ENCODE peak calls at places on chromosomes 2 and 18, in six cellular contexts. N is mesendoderm, L is IMR-90, T is HCT116, D is heart right ventricle, X is aorta. Z is an unnamed sample. For H3K36me3 and H3K4me1, the result is how much of the 10 kb centered on the place peaks cover.

GRCh38 chr2:149552830-149553229 is 34.7 kb downstream of the MMADHC start:
- DNase-seq in L (no peak), D (no peak), T (no peak), X (no peak), N (no peak), Z (no peak)

GRCh38 chr2:229641676-229642075 is 72.7 kb downstream of the DNER start:
- DNase-seq in L (no peak), D (no peak), T (no peak), N (peak), X (no peak), Z (no peak)

GRCh38 chr2:226913641-226914040 is 77.8 kb downstream of the RHBDD1 start:
- DNase-seq in X (no peak), L (no peak), T (no peak), N (no peak), D (no peak), Z (no peak)

GRCh38 chr2:204834716-204835115 is 289.4 kb downstream of the PARD3B start:
- DNase-seq in T (no peak), X (no peak), L (no peak), D (no peak), N (no peak), Z (no peak)

GRCh38 chr2:10009811-10010781 is 33.3 kb upstream of the KLF11 start:
- DNase-seq in D (peak), T (no peak), L (peak), X (peak), N (no peak), Z (no peak)

GRCh38 chr18:24446953-24447537 is 13.4 kb upstream of the HRH4 start:
- DNase-seq in N (no peak), X (no peak), D (no peak), T (no peak), L (no peak), Z (no peak)

GRCh38 chr2:72014871-72015270 is 132.8 kb downstream of the CYP26B1 start:
- DNase-seq in L (no peak), T (no peak), N (no peak), D (no peak), X (no peak), Z (no peak)

GRCh38 chr18:75156139-75156750 is 52.7 kb downstream of the PTGR3 start:
- DNase-seq in X (no peak), L (no peak), D (no peak), N (no peak), T (no peak), Z (no peak)

GRCh38 chr2:86825728-86826386 is 35.1 kb upstream of the CD8A start:
- DNase-seq in D (no peak), T (no peak), L (no peak), N (no peak), X (no peak), Z (peak)

GRCh38 chr2:150513647-150514046 is 26.2 kb upstream of the RND3 start:
- DNase-seq in L (peak), X (no peak), N (no peak), T (no peak), D (no peak), Z (no peak)

GRCh38 chr2:133266926-133267590 is 301.2 kb downstream of the NCKAP5 start:
- DNase-seq in N (peak), D (no peak), T (no peak), L (no peak), X (no peak), Z (no peak)

GRCh38 chr2:216341151-216341550 is 31.1 kb downstream of the MARCHF4 start:
- DNase-seq in D (no peak), N (no peak), T (no peak), L (peak), X (no peak), Z (no peak)

GRCh38 chr18:74519320-74520095 is 14.8 kb upstream of the CNDP1 start:
- DNase-seq in T (no peak), N (no peak), D (no peak), L (no peak), X (no peak), Z (no peak)

GRCh38 chr2:175627405-175627804 is 374.7 kb downstream of the LNPK start:
- DNase-seq in X (no peak), N (no peak), L (no peak), T (no peak), D (no peak), Z (no peak)

GRCh38 chr2:28048341-28048740 is 157.8 kb downstream of the BABAM2 start:
- DNase-seq in N (no peak), T (no peak), L (peak), X (no peak), D (no peak), Z (no peak)

GRCh38 chr18:9617006-9617542 is 2.7 kb upstream of the PPP4R1 start:
- DNase-seq in D (no peak), T (no peak), N (no peak), L (no peak), X (no peak), Z (no peak)

GRCh38 chr2:118095610-118096009 is 7.3 kb downstream of the INSIG2 start:
- DNase-seq in T (no peak), X (no peak), L (no peak), D (no peak), N (no peak), Z (no peak)

GRCh38 chr2:68849579-68850030 is 21.6 kb downstream of the BMP10 start:
- DNase-seq in D (no peak), N (no peak), X (no peak), T (no peak), L (peak), Z (no peak)

GRCh38 chr2:184302506-184302905 is 295.8 kb upstream of the ZNF804A start:
- DNase-seq in D (no peak), T (no peak), X (no peak), L (no peak), N (no peak), Z (no peak)

GRCh38 chr2:119255760-119256573 is 32.3 kb downstream of the STEAP3 start:
- DNase-seq in N (peak), L (peak), D (no peak), T (peak), X (no peak), Z (no peak)

GRCh38 chr2:62266433-62267038 is 70.6 kb downstream of the B3GNT2 start:
- DNase-seq in T (no peak), L (peak), D (no peak), N (peak), X (no peak), Z (no peak)

GRCh38 chr2:32746554-32747133 is 118.8 kb downstream of the TTC27 start:
- DNase-seq in D (no peak), N (no peak), L (no peak), T (no peak), X (no peak), Z (no peak)

GRCh38 chr18:72652990-72653593 is 109.0 kb upstream of the CBLN2 start:
- DNase-seq in T (no peak), N (peak), D (no peak), X (no peak), L (no peak), Z (no peak)

GRCh38 chr2:143264851-143265250 is 135.6 kb downstream of the ARHGAP15 start:
- DNase-seq in N (no peak), L (peak), X (no peak), D (no peak), T (no peak), Z (no peak)

GRCh38 chr2:140698736-140699135 is 1432.1 kb downstream of the LRP1B start:
- DNase-seq in D (no peak), T (no peak), N (no peak), X (no peak), L (no peak), Z (no peak)

GRCh38 chr18:57831597-57832377 is 28.7 kb upstream of the ATP8B1 start:
- DNase-seq in L (no peak), D (no peak), X (no peak), N (no peak), T (no peak), Z (no peak)

GRCh38 chr18:57833441-57834101 is 30.5 kb upstream of the ATP8B1 start:
- DNase-seq in T (no peak), L (peak), N (peak), D (no peak), X (no peak), Z (no peak)

GRCh38 chr18:57835904-57836303 is 32.8 kb upstream of the ATP8B1 start:
- DNase-seq in T (no peak), X (no peak), D (no peak), N (no peak), L (no peak), Z (no peak)

GRCh38 chr18:57834616-57835015 is 31.5 kb upstream of the ATP8B1 start:
- DNase-seq in N (no peak), T (no peak), D (no peak), X (no peak), L (no peak), Z (no peak)

GRCh38 chr18:57832730-57833129 is 29.6 kb upstream of the ATP8B1 start:
- DNase-seq in D (no peak), X (no peak), T (no peak), L (no peak), N (no peak), Z (no peak)
- H3K36me3 ChIP-seq in D (under half), X (under half), T (under half), L (under half), N (under half), Z (under half)

DNA sequence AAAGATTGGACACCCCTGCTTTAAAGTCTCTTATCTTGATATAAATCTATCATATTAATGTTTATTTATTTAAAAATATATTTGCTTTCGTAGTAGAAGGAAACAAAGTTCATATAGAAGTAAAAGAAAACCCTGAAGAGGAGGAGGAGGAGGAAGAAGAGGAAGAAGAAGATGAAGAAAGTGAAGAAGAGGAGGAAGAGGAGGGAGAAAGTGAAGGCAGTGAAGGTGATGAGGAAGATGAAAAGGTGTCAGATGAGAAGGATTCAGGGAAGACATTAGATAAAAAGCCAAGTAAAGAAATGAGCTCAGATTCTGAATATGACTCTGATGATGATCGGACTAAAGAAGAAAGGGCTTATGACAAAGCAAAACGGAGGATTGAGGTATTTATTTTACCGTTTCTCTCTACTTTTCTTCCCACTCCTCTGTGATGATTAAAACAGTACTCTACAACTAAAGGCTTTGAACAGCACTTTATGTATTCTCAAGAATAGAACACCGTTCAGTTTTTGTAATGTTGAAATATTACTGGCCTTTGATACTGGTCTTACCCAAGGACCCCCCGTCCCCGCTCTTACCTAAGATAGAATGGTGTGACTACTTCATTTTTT is 39.2 kb downstream of the EIF5B start:
- DNase-seq in T (no peak), N (no peak), X (no peak), D (no peak), L (no peak), Z (no peak)
- H3K4me3 ChIP-seq in T (no peak), N (no peak), X (no peak), D (no peak), L (no peak), Z (no peak)

GRCh38 chr2:47708801-47709499 is 74.0 kb upstream of the MSH6 start:
- DNase-seq in X (no peak), N (no peak), L (no peak), T (no peak), D (no peak), Z (no peak)
- H3K4me1 ChIP-seq in X (under half), N (under half), L (under half), T (under half), D (under half), Z (under half)

DNA sequence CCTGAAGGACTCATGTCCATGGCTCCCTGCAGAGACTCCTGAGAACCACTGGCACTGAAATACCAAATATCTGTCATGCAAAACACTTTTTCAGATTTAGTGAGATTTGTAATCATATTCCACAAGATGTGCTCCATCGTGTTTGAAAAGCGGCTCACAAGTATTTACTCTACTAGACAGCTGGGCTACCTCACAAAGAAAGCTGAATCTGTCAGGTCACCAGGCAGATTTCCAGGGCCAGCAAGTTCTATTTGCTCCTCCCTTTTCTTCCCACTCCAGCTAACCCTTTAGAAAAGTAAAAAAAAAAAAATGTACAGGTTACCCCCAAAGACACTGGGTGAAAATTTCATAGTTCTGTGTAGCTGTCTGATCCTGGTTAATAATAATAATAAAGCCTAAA is 22.9 kb downstream of the WIPF1 start:
- DNase-seq in T (no peak), D (no peak), N (no peak), X (no peak), L (peak), Z (no peak)
- H3K36me3 ChIP-seq in T (under half), D (half or more), N (under half), X (under half), L (under half), Z (half or more)

GRCh38 chr2:56812432-56812831 is 628.6 kb downstream of the CCDC85A start:
- DNase-seq in X (no peak), N (no peak), L (no peak), D (no peak), T (no peak), Z (no peak)
- H3K4me3 ChIP-seq in X (no peak), N (no peak), L (no peak), D (no peak), T (no peak), Z (no peak)

GRCh38 chr2:233791883-233792329 is 13.8 kb downstream of the MROH2A start:
- DNase-seq in D (no peak), L (no peak), T (no peak), X (no peak), N (no peak), Z (no peak)
- H3K4me1 ChIP-seq in D (under half), L (under half), T (under half), X (under half), N (under half), Z (under half)

DNA sequence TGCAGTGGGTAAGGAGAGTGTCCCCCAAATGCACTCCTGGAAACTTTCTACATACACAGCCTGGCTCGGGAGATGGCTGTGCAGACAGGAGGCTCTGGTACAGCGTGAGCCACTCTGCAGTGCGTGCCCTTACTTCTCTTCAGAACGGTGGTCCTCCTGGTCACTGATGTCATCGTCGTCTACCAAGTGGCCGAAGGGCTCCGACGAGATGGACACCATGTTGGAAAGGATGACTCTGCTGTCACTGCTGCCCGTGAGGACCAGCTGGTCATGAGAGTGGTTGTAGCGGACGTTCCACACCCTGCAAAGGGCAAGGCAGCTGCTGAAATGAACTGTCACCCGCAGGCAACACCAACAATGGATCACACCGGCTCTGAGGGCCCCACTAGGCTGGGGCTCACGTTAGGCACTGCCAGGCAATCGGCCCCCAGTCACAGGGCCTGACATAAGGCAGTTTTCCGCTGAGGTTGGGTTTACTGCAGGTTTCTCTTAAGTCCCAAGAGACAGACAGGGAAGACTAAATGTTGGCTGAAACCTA is 185.3 kb downstream of the EIPR1 start:
- DNase-seq in N (no peak), L (no peak), T (no peak), D (no peak), X (peak), Z (no peak)
- H3K36me3 ChIP-seq in N (under half), L (under half), T (under half), D (half or more), X (under half), Z (under half)

Z was measured in CD8-positive, alpha-beta memory T cell.